ENCODE peak calls at places on chromosomes 11 and 22, in four cellular contexts. A is mammary epithelial cell, U is left lung, P is H1. E is an unnamed sample. For H3K4me1, the result is how much of the 10 kb centered on the place peaks cover.

GRCh38 chr11:76149713-76150112 is 56.6 kb downstream of the WNT11 start:
- DNase-seq in P (no peak), U (no peak), A (no peak), E (no peak)

GRCh38 chr11:15621565-15621964 is 506.8 kb downstream of the INSC start:
- DNase-seq in P (no peak), A (no peak), U (no peak), E (no peak)

GRCh38 chr22:33314316-33314715 is 256.1 kb upstream of the SYN3 start:
- DNase-seq in P (no peak), U (no peak), A (peak), E (no peak)

GRCh38 chr11:23555085-23555484 is 694.8 kb upstream of the CCDC179 start:
- DNase-seq in A (no peak), P (no peak), U (no peak), E (no peak)

GRCh38 chr11:127490896-127491295 is 490.3 kb upstream of the KIRREL3 start:
- DNase-seq in U (no peak), P (no peak), A (no peak), E (no peak)

GRCh38 chr22:38715176-38715764 is 9.5 kb downstream of the GTPBP1 start:
- DNase-seq in P (no peak), A (no peak), U (peak), E (no peak)

GRCh38 chr22:20779813-20780148 is 5.9 kb downstream of the SERPIND1 start:
- DNase-seq in U (no peak), P (no peak), A (no peak), E (no peak)

GRCh38 chr11:112173152-112173551 is 2.2 kb upstream of the BCO2 start:
- DNase-seq in P (no peak), A (no peak), U (no peak), E (no peak)

GRCh38 chr11:125348704-125349635 is 147.1 kb downstream of the FEZ1 start:
- DNase-seq in A (no peak), P (no peak), U (peak), E (no peak)

GRCh38 chr11:1674194-1674878 is 22.7 kb upstream of the KRTAP5-6 start:
- DNase-seq in P (no peak), A (no peak), U (no peak), E (no peak)

GRCh38 chr11:99020324-99021225 is at the start of gene CNTN5:
- DNase-seq in P (peak), A (peak), U (peak), E (peak)

GRCh38 chr22:38352436-38352835 is 35.2 kb upstream of the CSNK1E start:
- DNase-seq in U (no peak), A (no peak), P (no peak), E (no peak)

GRCh38 chr22:47156352-47157092 is 394.1 kb downstream of the TBC1D22A start:
- DNase-seq in A (no peak), U (peak), P (no peak), E (no peak)

GRCh38 chr11:79363861-79364378 is 76.9 kb downstream of the TENM4 start:
- DNase-seq in A (peak), P (no peak), U (no peak), E (no peak)

GRCh38 chr22:50260801-50261614 is 475 bp downstream of the MAPK12 start:
- DNase-seq in A (peak), U (no peak), P (no peak), E (no peak)

GRCh38 chr11:9567401-9567800 is 6.1 kb upstream of the WEE1 start:
- DNase-seq in U (no peak), A (no peak), P (no peak), E (no peak)

GRCh38 chr11:69367211-69367964 is 73.4 kb downstream of the MYEOV start:
- DNase-seq in P (no peak), A (no peak), U (no peak), E (no peak)

GRCh38 chr11:10622957-10623787 is 54.7 kb upstream of the LYVE1 start:
- DNase-seq in A (no peak), P (no peak), U (peak), E (no peak)
- H3K4me1 ChIP-seq in A (under half), P (under half), U (under half), E (under half)

GRCh38 chr11:118643995-118644345 is 35.5 kb downstream of the TREH start:
- DNase-seq in P (no peak), U (peak), A (no peak), E (no peak)

GRCh38 chr11:118643142-118643994 is 36.0 kb downstream of the PHLDB1 start:
- DNase-seq in A (no peak), P (no peak), U (peak), E (no peak)

GRCh38 chr11:118640332-118641154 is 33.1 kb downstream of the PHLDB1 start:
- DNase-seq in P (no peak), A (no peak), U (peak), E (no peak)

GRCh38 chr11:118639899-118640298 is 32.5 kb downstream of the PHLDB1 start:
- DNase-seq in P (no peak), U (peak), A (no peak), E (no peak)

GRCh38 chr11:118641463-118642019 is 34.1 kb downstream of the PHLDB1 start:
- DNase-seq in A (peak), P (no peak), U (peak), E (no peak)
- H3K4me1 ChIP-seq in A (under half), P (under half), U (under half), E (under half)

DNA sequence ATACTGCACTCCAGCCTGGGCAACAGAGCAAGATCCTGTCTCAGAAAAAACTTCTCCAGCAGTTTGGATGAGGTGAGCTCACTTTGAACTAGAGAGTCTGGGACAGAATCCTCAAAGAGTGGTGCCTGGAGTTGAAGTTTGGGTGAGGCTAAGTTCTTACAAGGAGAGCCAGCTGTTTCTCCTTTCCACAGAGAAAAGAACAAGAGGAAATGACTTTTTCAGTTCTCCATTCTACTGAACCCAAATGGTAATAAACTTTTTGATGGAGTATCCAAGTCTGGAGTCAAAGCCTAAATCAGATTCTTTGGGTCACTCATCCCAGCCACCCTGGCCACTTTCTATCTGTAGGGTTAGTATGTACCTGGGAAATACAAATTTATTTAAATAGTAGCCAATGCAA is 102.7 kb downstream of the TRAF6 start:
- DNase-seq in A (no peak), U (no peak), P (no peak), E (no peak)
- H3K4me1 ChIP-seq in A (under half), U (half or more), P (under half), E (under half)

GRCh38 chr11:77149716-77150392 is 21.8 kb downstream of the MYO7A start:
- DNase-seq in U (peak), A (no peak), P (no peak), E (no peak)
- H3K4me1 ChIP-seq in U (under half), A (under half), P (under half), E (under half)

DNA sequence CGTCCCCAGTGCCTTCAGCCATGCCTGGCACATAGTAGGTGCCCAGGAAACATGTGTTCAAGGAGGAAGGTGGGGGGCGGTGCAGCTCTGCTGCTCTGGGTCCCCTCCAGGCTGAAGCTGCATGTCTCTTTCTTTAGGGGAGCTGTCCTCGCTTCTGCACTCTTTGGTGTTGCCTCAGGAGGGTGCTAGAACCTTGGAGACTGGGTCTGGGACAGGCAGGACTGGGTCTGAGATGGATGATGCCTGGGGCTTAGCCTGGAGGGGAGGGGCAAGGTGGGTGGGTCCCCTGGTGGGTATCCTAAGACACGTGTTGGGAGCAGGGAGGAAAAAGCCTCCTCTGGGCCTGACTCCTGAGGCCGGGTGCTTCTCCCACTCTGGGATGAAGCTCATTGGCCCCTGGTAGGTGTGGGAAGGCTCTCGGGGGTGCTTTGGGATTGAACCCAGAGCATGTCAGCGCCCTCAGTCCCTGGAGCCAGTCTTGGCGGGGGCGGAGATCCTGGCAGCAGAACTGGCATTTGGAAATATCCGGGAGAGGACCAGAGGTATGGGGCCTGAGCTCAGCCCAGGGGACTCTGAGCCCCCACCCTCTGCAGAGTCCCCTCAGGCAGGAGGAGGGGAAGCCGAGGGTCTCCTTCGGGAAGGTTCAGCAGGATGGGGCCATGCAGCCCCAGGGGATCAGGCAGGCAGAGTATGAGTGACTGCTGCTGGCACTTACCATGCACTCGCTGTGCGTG is 6.7 kb upstream of the GSTP1 start:
- DNase-seq in A (no peak), U (no peak), P (no peak), E (no peak)
- H3K4me1 ChIP-seq in A (under half), U (under half), P (under half), E (under half)

GRCh38 chr11:32390712-32391111 is 44.6 kb downstream of the WT1 start:
- DNase-seq in A (no peak), P (no peak), U (no peak), E (no peak)
- H3K4me1 ChIP-seq in A (under half), P (under half), U (under half), E (under half)

GRCh38 chr11:72824020-72824419 is 9.8 kb downstream of the ATG16L2 start:
- DNase-seq in A (no peak), P (no peak), U (no peak), E (no peak)
- H3K4me1 ChIP-seq in A (under half), P (under half), U (under half), E (under half)